ENCODE peak calls at places on chromosomes 16 and 17, in ten cellular contexts. One of them, this sample, is unnamed.

GRCh38 chr16:85423186-85423550 is 190.0 kb upstream of the GSE1 start:
- DNase-seq in caudate nucleus: no peak
- DNase-seq in A549: no peak
- DNase-seq in stomach: no peak
- DNase-seq in cardiac muscle cell: no peak
- DNase-seq in transverse colon: no peak
- DNase-seq in gastrocnemius medialis: peak
- DNase-seq in vagina: no peak
- DNase-seq in colonic mucosa: no peak
- DNase-seq in brain microvascular endothelial cell: no peak
- DNase-seq in this sample: no peak

GRCh38 chr16:54879681-54880080 is 51.0 kb upstream of the IRX5 start:
- DNase-seq in colonic mucosa: no peak
- DNase-seq in brain microvascular endothelial cell: no peak
- DNase-seq in cardiac muscle cell: no peak
- DNase-seq in caudate nucleus: no peak
- DNase-seq in vagina: no peak
- DNase-seq in stomach: no peak
- DNase-seq in transverse colon: no peak
- DNase-seq in gastrocnemius medialis: no peak
- DNase-seq in A549: peak
- DNase-seq in this sample: no peak

GRCh38 chr16:86256995-86257394 is 253.3 kb upstream of the FOXF1 start:
- DNase-seq in stomach: no peak
- DNase-seq in gastrocnemius medialis: no peak
- DNase-seq in transverse colon: no peak
- DNase-seq in brain microvascular endothelial cell: no peak
- DNase-seq in cardiac muscle cell: no peak
- DNase-seq in vagina: no peak
- DNase-seq in caudate nucleus: no peak
- DNase-seq in A549: no peak
- DNase-seq in colonic mucosa: no peak
- DNase-seq in this sample: no peak

GRCh38 chr16:69286941-69287713 is 24.0 kb upstream of the VPS4A start:
- DNase-seq in transverse colon: peak
- DNase-seq in stomach: no peak
- DNase-seq in brain microvascular endothelial cell: peak
- DNase-seq in cardiac muscle cell: peak
- DNase-seq in caudate nucleus: no peak
- DNase-seq in gastrocnemius medialis: peak
- DNase-seq in vagina: no peak
- DNase-seq in A549: peak
- DNase-seq in colonic mucosa: peak
- DNase-seq in this sample: peak

GRCh38 chr16:85946680-85947510 is 47.9 kb downstream of the IRF8 start:
- DNase-seq in colonic mucosa: no peak
- DNase-seq in A549: no peak
- DNase-seq in brain microvascular endothelial cell: no peak
- DNase-seq in stomach: no peak
- DNase-seq in cardiac muscle cell: no peak
- DNase-seq in transverse colon: no peak
- DNase-seq in gastrocnemius medialis: no peak
- DNase-seq in vagina: no peak
- DNase-seq in caudate nucleus: no peak
- DNase-seq in this sample: no peak

GRCh38 chr17:5418858-5419355 is 555 bp downstream of the NUP88 start:
- DNase-seq in vagina: no peak
- DNase-seq in cardiac muscle cell: peak
- DNase-seq in transverse colon: peak
- DNase-seq in gastrocnemius medialis: peak
- DNase-seq in stomach: peak
- DNase-seq in colonic mucosa: peak
- DNase-seq in brain microvascular endothelial cell: peak
- DNase-seq in caudate nucleus: no peak
- DNase-seq in A549: peak
- DNase-seq in this sample: no peak

GRCh38 chr17:70863436-70864248 is 694.3 kb downstream of the KCNJ2 start:
- DNase-seq in colonic mucosa: no peak
- DNase-seq in transverse colon: no peak
- DNase-seq in brain microvascular endothelial cell: no peak
- DNase-seq in A549: no peak
- DNase-seq in stomach: no peak
- DNase-seq in cardiac muscle cell: peak
- DNase-seq in caudate nucleus: no peak
- DNase-seq in gastrocnemius medialis: no peak
- DNase-seq in vagina: no peak
- DNase-seq in this sample: no peak

GRCh38 chr17:33291248-33292183 is 1.6 kb downstream of the ASIC2 start:
- DNase-seq in cardiac muscle cell: peak
- DNase-seq in vagina: no peak
- DNase-seq in stomach: no peak
- DNase-seq in gastrocnemius medialis: no peak
- DNase-seq in colonic mucosa: peak
- DNase-seq in transverse colon: peak
- DNase-seq in caudate nucleus: no peak
- DNase-seq in brain microvascular endothelial cell: no peak
- DNase-seq in A549: peak
- DNase-seq in this sample: no peak

GRCh38 chr17:75325827-75326586 is 36.8 kb upstream of the SLC25A19 start:
- DNase-seq in caudate nucleus: no peak
- DNase-seq in colonic mucosa: no peak
- DNase-seq in vagina: no peak
- DNase-seq in A549: no peak
- DNase-seq in brain microvascular endothelial cell: no peak
- DNase-seq in cardiac muscle cell: peak
- DNase-seq in transverse colon: no peak
- DNase-seq in gastrocnemius medialis: no peak
- DNase-seq in stomach: no peak
- DNase-seq in this sample: no peak

GRCh38 chr17:75323043-75323591 is 33.9 kb upstream of the SLC25A19 start:
- DNase-seq in caudate nucleus: no peak
- DNase-seq in stomach: peak
- DNase-seq in gastrocnemius medialis: peak
- DNase-seq in vagina: no peak
- DNase-seq in brain microvascular endothelial cell: peak
- DNase-seq in A549: peak
- DNase-seq in colonic mucosa: peak
- DNase-seq in transverse colon: peak
- DNase-seq in cardiac muscle cell: peak
- DNase-seq in this sample: peak

GRCh38 chr17:75327757-75328156 is 38.5 kb upstream of the SLC25A19 start:
- DNase-seq in brain microvascular endothelial cell: no peak
- DNase-seq in cardiac muscle cell: no peak
- DNase-seq in vagina: no peak
- DNase-seq in transverse colon: no peak
- DNase-seq in caudate nucleus: no peak
- DNase-seq in A549: no peak
- DNase-seq in gastrocnemius medialis: no peak
- DNase-seq in stomach: no peak
- DNase-seq in colonic mucosa: no peak
- DNase-seq in this sample: no peak

GRCh38 chr17:75325348-75325747 is 36.1 kb upstream of the SLC25A19 start:
- DNase-seq in transverse colon: no peak
- DNase-seq in cardiac muscle cell: no peak
- DNase-seq in stomach: no peak
- DNase-seq in colonic mucosa: no peak
- DNase-seq in gastrocnemius medialis: no peak
- DNase-seq in brain microvascular endothelial cell: no peak
- DNase-seq in vagina: no peak
- DNase-seq in A549: no peak
- DNase-seq in caudate nucleus: no peak
- DNase-seq in this sample: no peak

GRCh38 chr17:75326587-75326955 is 37.3 kb upstream of the SLC25A19 start:
- DNase-seq in stomach: no peak
- DNase-seq in gastrocnemius medialis: no peak
- DNase-seq in transverse colon: no peak
- DNase-seq in vagina: no peak
- DNase-seq in caudate nucleus: no peak
- DNase-seq in brain microvascular endothelial cell: no peak
- DNase-seq in cardiac muscle cell: no peak
- DNase-seq in A549: no peak
- DNase-seq in colonic mucosa: no peak
- DNase-seq in this sample: no peak
- H3K27ac ChIP-seq in stomach: peak
- H3K27ac ChIP-seq in gastrocnemius medialis: peak
- H3K27ac ChIP-seq in transverse colon: peak
- H3K27ac ChIP-seq in vagina: no peak
- H3K27ac ChIP-seq in caudate nucleus: no peak
- H3K27ac ChIP-seq in brain microvascular endothelial cell: no peak
- H3K27ac ChIP-seq in cardiac muscle cell: peak
- H3K27ac ChIP-seq in A549: no peak
- H3K27ac ChIP-seq in colonic mucosa: peak
- H3K27ac ChIP-seq in this sample: peak

DNA sequence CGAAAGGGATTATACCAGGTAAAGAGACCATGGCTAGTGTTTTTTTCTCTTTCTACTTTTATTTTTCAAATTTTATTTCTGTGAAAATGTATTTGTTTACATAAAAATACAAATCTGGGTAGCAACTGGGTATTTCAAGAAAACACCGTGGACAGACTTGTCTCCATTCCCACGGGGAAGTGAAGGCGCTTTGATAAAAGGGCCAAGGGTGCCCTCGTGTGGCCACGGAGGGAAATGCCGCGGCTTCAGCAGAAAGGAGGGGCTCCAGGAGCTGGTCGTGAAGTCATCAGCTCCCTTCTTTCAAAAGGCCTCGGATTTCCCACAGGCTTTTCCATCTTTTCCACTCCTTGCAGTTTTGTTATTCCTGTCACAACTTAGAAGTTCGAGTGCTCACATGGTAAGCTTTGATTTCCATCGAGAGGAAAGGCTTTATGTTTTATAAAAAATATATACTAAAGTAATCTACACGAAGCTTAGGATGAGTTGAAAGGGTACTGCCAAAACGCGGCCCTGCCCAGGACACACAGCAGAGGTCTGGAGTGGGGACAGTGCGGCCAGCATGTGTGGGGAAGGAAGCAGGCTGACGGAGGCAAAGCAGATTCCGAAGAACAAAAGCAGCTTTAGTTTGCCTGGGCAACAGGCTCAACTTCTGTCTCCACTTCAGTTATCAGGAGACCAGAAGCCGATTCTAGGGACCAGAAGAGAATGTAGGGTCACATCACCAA is 15.3 kb upstream of the MNT start:
- DNase-seq in gastrocnemius medialis: peak
- DNase-seq in transverse colon: peak
- DNase-seq in vagina: no peak
- DNase-seq in A549: peak
- DNase-seq in caudate nucleus: no peak
- DNase-seq in stomach: peak
- DNase-seq in cardiac muscle cell: peak
- DNase-seq in brain microvascular endothelial cell: peak
- DNase-seq in colonic mucosa: peak
- DNase-seq in this sample: peak
- H3K27ac ChIP-seq in gastrocnemius medialis: peak
- H3K27ac ChIP-seq in transverse colon: peak
- H3K27ac ChIP-seq in vagina: peak
- H3K27ac ChIP-seq in A549: no peak
- H3K27ac ChIP-seq in caudate nucleus: no peak
- H3K27ac ChIP-seq in stomach: peak
- H3K27ac ChIP-seq in cardiac muscle cell: peak
- H3K27ac ChIP-seq in brain microvascular endothelial cell: peak
- H3K27ac ChIP-seq in colonic mucosa: no peak
- H3K27ac ChIP-seq in this sample: peak

DNA sequence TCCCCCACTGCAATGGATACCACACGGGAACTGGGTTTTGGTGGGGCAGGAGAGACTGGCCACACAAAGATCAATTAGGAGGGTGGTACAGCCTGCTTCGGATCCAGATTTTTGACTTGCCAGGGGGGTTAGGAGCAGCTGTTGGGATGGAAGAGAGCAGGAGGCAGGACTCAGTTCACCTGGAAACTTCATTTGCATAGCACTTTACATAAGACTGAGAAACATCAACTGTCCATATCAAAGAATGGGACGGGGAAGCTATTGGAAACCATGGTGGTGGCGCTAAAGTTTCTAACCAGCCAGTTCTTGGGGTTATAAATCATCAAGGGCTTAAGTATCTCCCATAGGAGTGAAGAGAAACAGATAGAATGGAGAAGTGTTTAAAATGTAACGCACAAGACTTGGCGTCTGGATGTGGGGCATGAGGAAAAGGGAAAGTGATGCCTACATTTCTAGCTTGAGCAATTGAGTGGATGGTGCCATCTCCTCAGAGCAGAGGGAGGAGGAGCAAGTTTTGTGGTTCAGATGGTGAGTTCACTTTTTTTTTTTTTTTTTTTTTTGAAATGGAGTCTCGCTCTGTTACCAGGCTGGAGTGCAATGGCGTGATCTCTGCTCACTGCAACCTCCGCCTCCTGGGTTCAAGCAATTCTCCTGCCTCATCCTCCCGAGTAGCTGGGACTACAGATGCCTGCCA is 6.4 kb upstream of the SRCAP start:
- DNase-seq in caudate nucleus: no peak
- DNase-seq in vagina: no peak
- DNase-seq in gastrocnemius medialis: no peak
- DNase-seq in colonic mucosa: no peak
- DNase-seq in transverse colon: no peak
- DNase-seq in stomach: no peak
- DNase-seq in brain microvascular endothelial cell: no peak
- DNase-seq in A549: no peak
- DNase-seq in cardiac muscle cell: no peak
- DNase-seq in this sample: no peak
- H3K27ac ChIP-seq in caudate nucleus: no peak
- H3K27ac ChIP-seq in vagina: no peak
- H3K27ac ChIP-seq in gastrocnemius medialis: no peak
- H3K27ac ChIP-seq in colonic mucosa: no peak
- H3K27ac ChIP-seq in transverse colon: no peak
- H3K27ac ChIP-seq in stomach: no peak
- H3K27ac ChIP-seq in brain microvascular endothelial cell: no peak
- H3K27ac ChIP-seq in A549: no peak
- H3K27ac ChIP-seq in cardiac muscle cell: no peak
- H3K27ac ChIP-seq in this sample: no peak

GRCh38 chr16:67540756-67541155 is 12.1 kb downstream of the RIPOR1 start:
- DNase-seq in transverse colon: no peak
- DNase-seq in stomach: no peak
- DNase-seq in colonic mucosa: no peak
- DNase-seq in cardiac muscle cell: no peak
- DNase-seq in vagina: no peak
- DNase-seq in brain microvascular endothelial cell: no peak
- DNase-seq in caudate nucleus: no peak
- DNase-seq in A549: no peak
- DNase-seq in gastrocnemius medialis: no peak
- DNase-seq in this sample: no peak

GRCh38 chr16:67543036-67543435 is 14.4 kb downstream of the RIPOR1 start:
- DNase-seq in colonic mucosa: no peak
- DNase-seq in brain microvascular endothelial cell: no peak
- DNase-seq in vagina: no peak
- DNase-seq in cardiac muscle cell: no peak
- DNase-seq in A549: no peak
- DNase-seq in stomach: no peak
- DNase-seq in caudate nucleus: no peak
- DNase-seq in gastrocnemius medialis: no peak
- DNase-seq in transverse colon: peak
- DNase-seq in this sample: no peak

GRCh38 chr16:67539691-67540635 is 11.3 kb downstream of the RIPOR1 start:
- DNase-seq in A549: no peak
- DNase-seq in vagina: no peak
- DNase-seq in stomach: no peak
- DNase-seq in gastrocnemius medialis: no peak
- DNase-seq in transverse colon: no peak
- DNase-seq in caudate nucleus: no peak
- DNase-seq in colonic mucosa: no peak
- DNase-seq in brain microvascular endothelial cell: no peak
- DNase-seq in cardiac muscle cell: no peak
- DNase-seq in this sample: no peak

GRCh38 chr16:67542464-67542863 is 13.8 kb downstream of the RIPOR1 start:
- DNase-seq in brain microvascular endothelial cell: peak
- DNase-seq in colonic mucosa: peak
- DNase-seq in gastrocnemius medialis: no peak
- DNase-seq in cardiac muscle cell: peak
- DNase-seq in transverse colon: peak
- DNase-seq in stomach: peak
- DNase-seq in caudate nucleus: no peak
- DNase-seq in A549: peak
- DNase-seq in vagina: no peak
- DNase-seq in this sample: peak

GRCh38 chr16:67541391-67542263 is 13.0 kb downstream of the RIPOR1 start:
- DNase-seq in brain microvascular endothelial cell: peak
- DNase-seq in vagina: no peak
- DNase-seq in A549: peak
- DNase-seq in caudate nucleus: no peak
- DNase-seq in cardiac muscle cell: no peak
- DNase-seq in gastrocnemius medialis: no peak
- DNase-seq in colonic mucosa: no peak
- DNase-seq in stomach: no peak
- DNase-seq in transverse colon: peak
- DNase-seq in this sample: no peak
- H3K27ac ChIP-seq in brain microvascular endothelial cell: no peak
- H3K27ac ChIP-seq in vagina: no peak
- H3K27ac ChIP-seq in A549: no peak
- H3K27ac ChIP-seq in caudate nucleus: no peak
- H3K27ac ChIP-seq in cardiac muscle cell: no peak
- H3K27ac ChIP-seq in gastrocnemius medialis: peak
- H3K27ac ChIP-seq in colonic mucosa: no peak
- H3K27ac ChIP-seq in stomach: no peak
- H3K27ac ChIP-seq in transverse colon: no peak
- H3K27ac ChIP-seq in this sample: no peak